ENCODE peak calls at places on chromosomes 7 and 10, in ten cellular contexts. P is heart right ventricle; X is uterus; Y is activated CD8-positive, alpha-beta T cell treated with anti-CD3 and anti-CD28 coated beads for 36 hours; Z is neural progenitor cell; U is AG10803; Q is HepG2; N is progenitor cell of endocrine pancreas; K is RWPE2; W is epithelial cell of proximal tubule. D is an unnamed sample.

GRCh38 chr7:36747969-36748574 is 23.8 kb upstream of the AOAH start:
- DNase-seq in U (no peak), Z (no peak), Q (no peak), Y (peak), W (no peak), P (no peak), X (no peak), K (no peak), N (no peak), D (no peak)

GRCh38 chr7:49643321-49643720 is 130.1 kb upstream of the VWC2 start:
- DNase-seq in Q (no peak), X (no peak), Y (no peak), N (peak), Z (peak), P (peak), W (no peak), K (no peak), U (no peak), D (no peak)

GRCh38 chr10:120328647-120329046 is 128.4 kb upstream of the PLPP4 start:
- DNase-seq in X (no peak), Z (no peak), Q (no peak), U (peak), W (no peak), P (no peak), K (no peak), Y (no peak), N (no peak), D (no peak)

GRCh38 chr10:17206210-17206709 is 4.8 kb upstream of the TRDMT1 start:
- DNase-seq in N (no peak), X (no peak), Z (no peak), K (no peak), W (no peak), P (no peak), U (peak), Q (no peak), Y (peak), D (peak)

GRCh38 chr10:59585046-59585700 is 124.5 kb downstream of the SLC16A9 start:
- DNase-seq in X (no peak), Z (no peak), W (no peak), P (no peak), Y (no peak), K (no peak), N (no peak), U (peak), Q (no peak), D (peak)

GRCh38 chr10:45557275-45557905 is 115.2 kb downstream of the ZFAND4 start:
- DNase-seq in Y (peak), W (no peak), U (no peak), P (no peak), Q (peak), Z (no peak), K (no peak), X (no peak), N (no peak), D (no peak)

GRCh38 chr7:73879977-73880681 is 19.2 kb downstream of the TMEM270 start:
- DNase-seq in P (no peak), X (no peak), W (no peak), Y (no peak), Z (no peak), Q (peak), N (no peak), K (no peak), U (peak), D (peak)

GRCh38 chr7:129664029-129665012 is 52.8 kb downstream of the NRF1 start:
- DNase-seq in W (peak), P (no peak), Q (peak), Y (no peak), X (no peak), K (no peak), Z (peak), U (peak), N (no peak), D (peak)

GRCh38 chr7:99248391-99249067 is 24.1 kb upstream of the MYH16 start:
- DNase-seq in U (no peak), K (no peak), Z (no peak), N (no peak), Y (no peak), X (no peak), Q (no peak), W (no peak), P (no peak), D (no peak)

GRCh38 chr7:82521906-82522445 is 78.4 kb upstream of the CACNA2D1 start:
- DNase-seq in Y (no peak), P (no peak), Z (no peak), U (no peak), X (no peak), Q (no peak), K (no peak), W (no peak), N (no peak), D (peak)

GRCh38 chr7:5528071-5528814 is 104.6 kb upstream of the TNRC18 start:
- DNase-seq in K (no peak), Z (peak), U (peak), N (no peak), Y (peak), P (peak), X (peak), Q (no peak), W (no peak), D (peak)

GRCh38 chr10:42836771-42837468 is 54.3 kb downstream of the BMS1 start:
- DNase-seq in P (no peak), U (peak), N (no peak), Z (no peak), X (no peak), Q (peak), K (no peak), Y (peak), W (no peak), D (peak)

GRCh38 chr7:121561717-121562116 is 165.6 kb upstream of the FAM3C start:
- DNase-seq in Z (no peak), W (no peak), N (no peak), X (no peak), Y (no peak), U (no peak), Q (no peak), K (no peak), P (no peak), D (peak)

GRCh38 chr7:158021836-158022235 is 565.8 kb downstream of the PTPRN2 start:
- DNase-seq in U (no peak), N (no peak), P (no peak), Z (no peak), W (no peak), Y (no peak), X (no peak), Q (no peak), K (no peak), D (no peak)

GRCh38 chr10:46094931-46095755 is 49.1 kb upstream of the MSMB start:
- DNase-seq in Y (peak), Q (no peak), N (no peak), K (no peak), X (no peak), W (no peak), P (no peak), U (no peak), Z (peak), D (no peak)

GRCh38 chr10:26318672-26319071 is 102.1 kb downstream of the GAD2 start:
- DNase-seq in P (no peak), N (no peak), Q (no peak), W (no peak), K (no peak), Z (no peak), X (no peak), U (no peak), Y (no peak), D (no peak)

GRCh38 chr10:49661291-49661856 is 18.1 kb upstream of the C10orf53 start:
- DNase-seq in Q (no peak), P (no peak), U (no peak), W (no peak), X (no peak), Y (no peak), N (no peak), Z (no peak), K (no peak), D (no peak)

GRCh38 chr10:88852327-88852726 is 683 bp upstream of the ANKRD22 start:
- DNase-seq in X (no peak), P (no peak), U (no peak), Q (no peak), K (no peak), N (no peak), Y (no peak), W (no peak), Z (no peak), D (no peak)

GRCh38 chr10:92894081-92894480 is 45.8 kb downstream of the EXOC6 start:
- DNase-seq in Q (no peak), Y (no peak), U (no peak), W (no peak), N (no peak), Z (no peak), K (no peak), X (no peak), P (no peak), D (no peak)

GRCh38 chr10:70773965-70774809 is 11.0 kb downstream of the TBATA start:
- DNase-seq in W (no peak), Y (no peak), K (no peak), N (no peak), P (no peak), U (no peak), Z (no peak), X (no peak), Q (no peak), D (no peak)

GRCh38 chr7:23520582-23520981 is 11.2 kb downstream of the TRA2A start:
- DNase-seq in Z (no peak), Q (no peak), U (no peak), W (no peak), P (no peak), Y (peak), K (no peak), N (no peak), X (no peak), D (no peak)
- TF ChIP-seq CTCF in Z (peak), Q (peak), U (no peak), W (peak), P (no peak), Y (peak), K (peak), N (peak), X (no peak), D (peak)

GRCh38 chr7:135211179-135211945 is at the start of gene WDR91:
- DNase-seq in U (peak), P (peak), W (no peak), Z (peak), Q (peak), N (peak), Y (peak), X (peak), K (peak), D (peak)
- TF ChIP-seq CTCF in U (no peak), P (no peak), W (no peak), Z (peak), Q (peak), N (no peak), Y (no peak), X (peak), K (no peak), D (no peak)

GRCh38 chr10:2992401-2993198 is 74.7 kb upstream of the PFKP start:
- DNase-seq in Z (no peak), Y (no peak), U (no peak), K (no peak), X (no peak), Q (no peak), W (peak), N (no peak), P (no peak), D (no peak)
- TF ChIP-seq CTCF in Z (peak), Y (no peak), U (peak), K (peak), X (no peak), Q (no peak), W (peak), N (peak), P (no peak), D (peak)

GRCh38 chr10:34160595-34160994 is 654.5 kb downstream of the PARD3 start:
- DNase-seq in P (no peak), Q (peak), Y (no peak), K (no peak), W (no peak), N (no peak), Z (no peak), X (no peak), U (no peak), D (no peak)

GRCh38 chr10:34154371-34154770 is 660.7 kb downstream of the PARD3 start:
- DNase-seq in U (no peak), W (no peak), Q (no peak), P (no peak), Y (no peak), X (no peak), K (no peak), Z (no peak), N (no peak), D (no peak)

GRCh38 chr10:34157501-34157900 is 657.6 kb downstream of the PARD3 start:
- DNase-seq in K (no peak), P (no peak), Z (no peak), Q (no peak), U (peak), Y (no peak), X (no peak), N (no peak), W (no peak), D (peak)

GRCh38 chr10:34152434-34152833 is 662.7 kb downstream of the PARD3 start:
- DNase-seq in K (no peak), Y (no peak), U (no peak), Q (no peak), P (no peak), X (no peak), N (no peak), W (no peak), Z (no peak), D (no peak)

GRCh38 chr10:34156781-34157425 is 658.2 kb downstream of the PARD3 start:
- DNase-seq in K (no peak), U (peak), Q (no peak), N (no peak), Z (no peak), X (peak), W (no peak), P (no peak), Y (no peak), D (peak)
- TF ChIP-seq CTCF in K (no peak), U (peak), Q (no peak), N (no peak), Z (no peak), X (peak), W (peak), P (no peak), Y (no peak), D (peak)

DNA sequence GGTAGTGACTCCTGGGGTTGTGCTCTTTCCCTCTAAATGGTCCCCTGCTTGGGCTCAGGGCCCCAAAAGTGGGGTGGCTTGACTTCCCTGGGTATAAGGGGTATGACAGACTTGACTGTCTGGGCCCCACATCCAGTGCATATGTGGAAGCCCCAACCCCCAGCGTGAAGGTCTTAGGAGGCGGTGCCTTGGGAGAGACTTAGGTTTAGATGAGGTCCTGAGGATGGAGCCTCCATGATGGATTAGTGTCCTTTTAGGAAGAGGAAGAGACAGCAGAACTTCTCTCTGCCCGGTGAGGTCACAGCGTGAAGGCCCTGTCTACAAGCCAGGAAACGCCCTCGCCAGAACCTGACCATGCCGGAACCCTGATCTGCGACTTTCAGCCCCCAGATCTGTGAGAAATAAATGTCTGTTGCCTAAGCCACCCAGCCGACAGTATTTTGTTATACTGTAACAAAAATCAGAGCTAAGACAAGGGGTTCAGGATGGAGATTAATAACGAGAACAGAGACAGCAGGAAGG is 23.8 kb downstream of the PODXL start:
- DNase-seq in Y (no peak), Z (no peak), W (no peak), K (no peak), Q (no peak), N (no peak), X (no peak), P (no peak), U (no peak), D (no peak)
- TF ChIP-seq CTCF in Y (no peak), Z (no peak), W (no peak), K (no peak), Q (no peak), N (no peak), X (no peak), P (no peak), U (no peak), D (no peak)

GRCh38 chr10:31468536-31468859 is 149.5 kb downstream of the ZEB1 start:
- DNase-seq in U (no peak), K (no peak), Y (no peak), X (no peak), W (no peak), Q (no peak), P (no peak), N (no peak), Z (no peak), D (no peak)

GRCh38 chr10:31466313-31466712 is 147.3 kb downstream of the ZEB1 start:
- DNase-seq in X (no peak), Y (no peak), W (no peak), K (no peak), Z (no peak), Q (no peak), P (no peak), N (no peak), U (no peak), D (no peak)

GRCh38 chr10:31464552-31464951 is 145.5 kb downstream of the ZEB1 start:
- DNase-seq in X (no peak), U (no peak), Q (no peak), Y (no peak), P (no peak), K (no peak), Z (no peak), N (no peak), W (no peak), D (no peak)

DNA sequence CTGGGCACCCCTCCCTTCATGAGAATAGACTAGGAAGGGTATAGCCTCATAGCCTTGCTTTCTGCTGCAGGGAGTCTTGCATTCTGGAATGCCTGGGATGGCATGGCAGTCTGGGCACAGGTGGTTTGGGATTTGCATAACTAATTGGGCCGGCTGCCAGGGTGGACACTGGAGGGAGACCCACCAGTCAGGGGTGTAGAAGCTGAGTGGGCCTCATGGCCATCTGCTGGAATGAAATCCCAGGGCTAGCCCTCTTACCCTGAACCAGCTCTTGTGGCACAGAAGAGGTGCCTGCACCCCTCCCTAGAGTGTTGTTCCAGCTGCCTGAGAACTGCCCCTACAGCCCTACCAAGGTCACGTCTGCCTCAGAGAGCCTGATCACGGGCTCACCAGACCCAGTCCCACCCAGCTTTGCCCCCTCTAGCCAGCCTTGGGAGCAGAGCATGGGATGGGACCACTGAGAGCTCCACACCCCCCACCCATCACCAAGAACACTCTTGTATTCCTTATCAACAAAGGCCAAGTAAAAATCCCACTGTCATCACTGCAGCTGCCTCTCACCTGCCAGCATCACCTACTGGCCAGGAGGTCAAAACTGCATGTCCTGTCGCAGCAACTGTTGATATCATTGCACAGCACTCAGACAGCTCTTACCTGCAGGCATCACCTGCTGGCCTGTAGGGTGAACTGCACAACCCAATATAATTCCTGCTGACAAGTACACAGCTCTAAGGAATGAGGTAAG is 148.9 kb downstream of the ZEB1 start:
- DNase-seq in W (no peak), X (no peak), Z (peak), P (peak), K (peak), N (no peak), U (no peak), Q (peak), Y (peak), D (peak)
- TF ChIP-seq CTCF in W (peak), X (peak), Z (peak), P (peak), K (peak), N (peak), U (peak), Q (peak), Y (peak), D (peak)

GRCh38 chr7:55432937-55433784 is 68.0 kb downstream of the LANCL2 start:
- DNase-seq in Y (peak), Q (peak), X (no peak), Z (peak), K (no peak), P (no peak), W (no peak), N (no peak), U (peak), D (peak)
- TF ChIP-seq CTCF in Y (peak), Q (peak), X (peak), Z (peak), K (peak), P (peak), W (peak), N (peak), U (peak), D (peak)

GRCh38 chr7:42858570-42858969 is 53.3 kb downstream of the C7orf25 start:
- DNase-seq in U (peak), Q (no peak), X (no peak), K (no peak), P (no peak), Y (no peak), Z (no peak), N (no peak), W (no peak), D (peak)
- TF ChIP-seq CTCF in U (no peak), Q (no peak), X (no peak), K (no peak), P (no peak), Y (no peak), Z (no peak), N (no peak), W (no peak), D (no peak)

GRCh38 chr7:97872025-97872669 is at the start of gene ASNS:
- DNase-seq in N (peak), X (peak), Q (peak), W (peak), P (peak), Y (peak), Z (peak), U (peak), K (peak), D (peak)
- TF ChIP-seq CTCF in N (no peak), X (no peak), Q (peak), W (peak), P (no peak), Y (no peak), Z (no peak), U (peak), K (no peak), D (no peak)

DNA sequence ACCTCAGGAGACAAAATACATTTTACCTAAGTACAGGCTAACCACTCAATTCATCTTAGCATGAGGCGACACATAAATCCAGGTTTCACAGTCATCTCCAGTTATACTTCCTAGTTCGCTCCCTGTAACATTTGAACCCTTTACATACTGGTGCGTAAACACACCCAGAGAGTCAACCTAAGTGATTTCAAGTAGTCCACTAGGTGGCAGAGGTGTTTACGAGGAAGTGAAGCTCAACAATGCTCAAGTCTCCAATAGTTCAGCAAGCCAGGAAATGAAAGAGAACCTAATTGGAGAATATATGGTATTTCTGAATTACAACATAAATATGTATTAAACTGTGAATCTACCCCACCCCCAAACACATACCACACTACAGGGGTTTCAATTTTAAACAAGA is 76.3 kb upstream of the ABCB5 start:
- DNase-seq in N (no peak), K (no peak), Q (peak), X (no peak), Y (no peak), P (no peak), W (no peak), U (peak), Z (peak), D (peak)
- TF ChIP-seq CTCF in N (no peak), K (peak), Q (peak), X (no peak), Y (no peak), P (no peak), W (peak), U (peak), Z (peak), D (peak)